ENCODE peak calls at places on chromosomes 5 and 9, in six cellular contexts. U is Daoy; Y is DMS153; B is left cardiac atrium; D is activated naive CD8-positive, alpha-beta T cell treated with anti-CD3 and anti-CD28 coated beads, Interleukin-2, amount 50 U/mL, for 16 hours; L is body of pancreas. W is an unnamed sample.

GRCh38 chr9:123637940-123638634 is 282.1 kb downstream of the CRB2 start:
- DNase-seq in U (peak), Y (no peak), B (no peak), D (no peak), L (no peak), W (no peak)

GRCh38 chr9:79731483-79731882 is 159.7 kb downstream of the TLE4 start:
- DNase-seq in U (no peak), Y (no peak), B (no peak), D (no peak), L (no peak), W (no peak)

GRCh38 chr5:12661617-12662370 is 757.5 kb upstream of the CTNND2 start:
- DNase-seq in U (no peak), Y (no peak), B (no peak), D (no peak), L (no peak), W (no peak)

GRCh38 chr5:6279607-6280006 is 98.7 kb downstream of the MED10 start:
- DNase-seq in U (no peak), Y (no peak), B (no peak), D (no peak), L (no peak), W (no peak)

GRCh38 chr9:114289571-114290481 is 33.1 kb upstream of the ORM1 start:
- DNase-seq in U (no peak), Y (no peak), B (peak), D (no peak), L (peak), W (no peak)

GRCh38 chr9:72322259-72322658 is 42.7 kb downstream of the ZFAND5 start:
- DNase-seq in U (no peak), Y (no peak), B (no peak), D (no peak), L (no peak), W (no peak)

GRCh38 chr9:117247271-117247670 is 167.6 kb downstream of the ASTN2 start:
- DNase-seq in U (no peak), Y (no peak), B (no peak), D (no peak), L (peak), W (no peak)

GRCh38 chr5:14655146-14655741 is 9.3 kb upstream of the OTULIN start:
- DNase-seq in U (no peak), Y (no peak), B (no peak), D (no peak), L (no peak), W (no peak)

GRCh38 chr5:40400245-40400644 is 279.5 kb upstream of the PTGER4 start:
- DNase-seq in U (no peak), Y (no peak), B (no peak), D (no peak), L (no peak), W (no peak)

GRCh38 chr5:144203750-144204596 is 33.3 kb downstream of the KCTD16 start:
- DNase-seq in U (peak), Y (peak), B (no peak), D (no peak), L (peak), W (peak)

GRCh38 chr9:123561055-123561454 is 205.1 kb downstream of the CRB2 start:
- DNase-seq in U (no peak), Y (peak), B (no peak), D (no peak), L (no peak), W (peak)

GRCh38 chr5:132059043-132059695 is 1.3 kb upstream of the IL3 start:
- DNase-seq in U (peak), Y (no peak), B (no peak), D (no peak), L (peak), W (no peak)

GRCh38 chr5:121668635-121669034 is 183.0 kb upstream of the FTMT start:
- DNase-seq in U (peak), Y (no peak), B (no peak), D (no peak), L (no peak), W (no peak)

GRCh38 chr9:106583751-106584150 is 279.2 kb upstream of the ZNF462 start:
- DNase-seq in U (peak), Y (no peak), B (no peak), D (no peak), L (no peak), W (no peak)

GRCh38 chr9:26502311-26502710 is 390.3 kb downstream of the CAAP1 start:
- DNase-seq in U (no peak), Y (no peak), B (no peak), D (no peak), L (no peak), W (peak)

GRCh38 chr5:74630387-74631087 is 10.0 kb downstream of the ENC1 start:
- DNase-seq in U (peak), Y (no peak), B (no peak), D (no peak), L (no peak), W (no peak)

GRCh38 chr5:107516452-107517184 is 154.1 kb downstream of the EFNA5 start:
- DNase-seq in U (peak), Y (no peak), B (no peak), D (no peak), L (no peak), W (no peak)

GRCh38 chr9:121736147-121736721 is 84.8 kb downstream of the DAB2IP start:
- DNase-seq in U (no peak), Y (no peak), B (peak), D (no peak), L (peak), W (no peak)

GRCh38 chr5:176646707-176647029 is 616 bp upstream of the TSPAN17 start:
- DNase-seq in U (no peak), Y (no peak), B (no peak), D (no peak), L (no peak), W (no peak)

GRCh38 chr5:176636426-176636825 is 6.0 kb downstream of the EIF4E1B start:
- DNase-seq in U (no peak), Y (no peak), B (no peak), D (no peak), L (no peak), W (no peak)

GRCh38 chr5:150609843-150610584 is 30.4 kb upstream of the SYNPO start:
- DNase-seq in U (no peak), Y (no peak), B (peak), D (no peak), L (no peak), W (no peak)

GRCh38 chr5:153613143-153613542 is 122.7 kb downstream of the GRIA1 start:
- DNase-seq in U (no peak), Y (no peak), B (no peak), D (no peak), L (no peak), W (no peak)

GRCh38 chr9:116952434-116952805 is 265.3 kb downstream of the TRIM32 start:
- DNase-seq in U (no peak), Y (no peak), B (no peak), D (no peak), L (no peak), W (no peak)

GRCh38 chr5:80275347-80275746 is 19.5 kb upstream of the SERINC5 start:
- DNase-seq in U (no peak), Y (no peak), B (no peak), D (no peak), L (no peak), W (no peak)

GRCh38 chr9:93116049-93116961 is 17.7 kb downstream of the NINJ1 start:
- DNase-seq in U (no peak), Y (no peak), B (peak), D (no peak), L (peak), W (no peak)

GRCh38 chr9:85178486-85178885 is 509.0 kb downstream of the NTRK2 start:
- DNase-seq in U (no peak), Y (peak), B (no peak), D (no peak), L (no peak), W (peak)

GRCh38 chr5:62778327-62779009 is 199.8 kb downstream of the LRRC70 start:
- DNase-seq in U (no peak), Y (no peak), B (no peak), D (no peak), L (no peak), W (no peak)

GRCh38 chr5:42985129-42986037 is 54.7 kb downstream of the ANXA2R start:
- DNase-seq in U (peak), Y (no peak), B (no peak), D (no peak), L (no peak), W (no peak)

GRCh38 chr5:103224118-103224893 is 34.3 kb upstream of the MACIR start:
- DNase-seq in U (peak), Y (peak), B (no peak), D (no peak), L (peak), W (peak)

GRCh38 chr9:128218518-128219389 is 15.6 kb downstream of the DNM1 start:
- DNase-seq in U (peak), Y (peak), B (peak), D (peak), L (peak), W (no peak)

GRCh38 chr9:80649001-80649420 is 1040.3 kb downstream of the TLE1 start:
- DNase-seq in U (peak), Y (no peak), B (peak), D (no peak), L (peak), W (no peak)

GRCh38 chr5:150632305-150633160 is 7.9 kb upstream of the SYNPO start:
- DNase-seq in U (no peak), Y (no peak), B (no peak), D (no peak), L (no peak), W (no peak)

GRCh38 chr5:161086456-161086855 is 234.4 kb upstream of the ATP10B start:
- DNase-seq in U (peak), Y (no peak), B (no peak), D (no peak), L (no peak), W (no peak)

GRCh38 chr9:35072461-35073275 is at the start of gene VCP:
- DNase-seq in U (peak), Y (peak), B (peak), D (peak), L (peak), W (peak)

GRCh38 chr5:153654892-153655520 is 164.5 kb downstream of the GRIA1 start:
- DNase-seq in U (no peak), Y (no peak), B (no peak), D (no peak), L (no peak), W (no peak)

GRCh38 chr5:88734191-88734640 is 148.8 kb downstream of the MEF2C start:
- DNase-seq in U (no peak), Y (no peak), B (no peak), D (no peak), L (no peak), W (no peak)

GRCh38 chr5:153960269-153961215 is 78.2 kb downstream of the FAM114A2 start:
- DNase-seq in U (no peak), Y (no peak), B (no peak), D (no peak), L (no peak), W (no peak)

GRCh38 chr5:91339053-91339710 is 43.9 kb downstream of the ARRDC3 start:
- DNase-seq in U (peak), Y (no peak), B (no peak), D (no peak), L (no peak), W (no peak)

GRCh38 chr5:179974281-179974945 is 66.7 kb upstream of the TBC1D9B start:
- DNase-seq in U (no peak), Y (peak), B (no peak), D (no peak), L (peak), W (peak)

GRCh38 chr9:137168907-137169763 is 716 bp downstream of the LRRC26 start:
- DNase-seq in U (peak), Y (peak), B (no peak), D (no peak), L (peak), W (peak)

W was measured in SHP77 treated with DMSO at 0.1 percent for 48 hours.